ENCODE peak calls at places on chromosomes 4 and X, in five cellular contexts. X, E, C, Z and J are unnamed samples. For H3K4me1, the result is how much of the 10 kb centered on the place peaks cover.

GRCh38 chrX:10649286-10649685 is 28.9 kb upstream of the MID1 start:
- DNase-seq in Z (no peak), E (no peak), X (no peak), C (no peak), J (no peak)

GRCh38 chrX:134693644-134694043 is 35.4 kb upstream of the PLAC1 start:
- DNase-seq in X (no peak), C (no peak), Z (no peak), E (no peak), J (no peak)

GRCh38 chr4:124070688-124071484 is 641.6 kb downstream of the ANKRD50 start:
- DNase-seq in Z (no peak), X (no peak), E (no peak), C (no peak), J (no peak)

GRCh38 chr4:139986108-139986507 is 167.9 kb downstream of the MAML3 start:
- DNase-seq in E (no peak), X (no peak), C (no peak), Z (no peak), J (no peak)

GRCh38 chrX:11462648-11463047 is 169.4 kb downstream of the AMELX start:
- DNase-seq in C (no peak), X (no peak), Z (no peak), E (no peak), J (no peak)

GRCh38 chr4:138644322-138644721 is 371.3 kb upstream of the NOCT start:
- DNase-seq in C (no peak), X (no peak), Z (no peak), E (no peak), J (no peak)

GRCh38 chr4:156362581-156362980 is 408.9 kb upstream of the CTSO start:
- DNase-seq in C (no peak), Z (no peak), X (no peak), E (no peak), J (no peak)

GRCh38 chr4:122765702-122766352 is 33.3 kb downstream of the BBS12 start:
- DNase-seq in X (no peak), Z (no peak), E (no peak), C (no peak), J (peak)

GRCh38 chrX:56503941-56504673 is 59.3 kb upstream of the UBQLN2 start:
- DNase-seq in Z (no peak), X (no peak), C (no peak), E (no peak), J (no peak)

GRCh38 chr4:47031713-47032404 is 492 bp downstream of the GABRB1 start:
- DNase-seq in C (peak), X (no peak), E (no peak), Z (no peak), J (no peak)

GRCh38 chr4:3331511-3332394 is 38.9 kb downstream of the RGS12 start:
- DNase-seq in X (peak), E (no peak), Z (no peak), C (no peak), J (no peak)

GRCh38 chrX:1009771-1010170 is 202.7 kb downstream of the CRLF2 start:
- DNase-seq in X (no peak), Z (no peak), E (no peak), C (no peak), J (no peak)

GRCh38 chrX:106728337-106728736 is 1.8 kb downstream of the RNF128 start:
- DNase-seq in E (no peak), X (no peak), Z (no peak), C (no peak), J (no peak)

GRCh38 chrX:150035531-150035930 is 97.2 kb upstream of the EOLA2 start:
- DNase-seq in Z (no peak), X (no peak), C (no peak), E (no peak), J (no peak)

GRCh38 chrX:132491191-132491590 is 2.4 kb upstream of the MBNL3 start:
- DNase-seq in E (peak), C (peak), X (no peak), Z (no peak), J (no peak)

GRCh38 chr4:188412499-188412898 is 273.3 kb downstream of the TRIML1 start:
- DNase-seq in X (no peak), E (no peak), Z (no peak), C (no peak), J (no peak)

GRCh38 chr4:109325698-109326097 is 23.2 kb upstream of the COL25A1 start:
- DNase-seq in C (no peak), X (no peak), E (no peak), Z (no peak), J (no peak)

GRCh38 chr4:97317691-97318090 is 825.6 kb downstream of the STPG2 start:
- DNase-seq in X (no peak), Z (no peak), C (no peak), E (no peak), J (no peak)

GRCh38 chr4:87037921-87038320 is 103.1 kb downstream of the AFF1 start:
- DNase-seq in Z (no peak), E (no peak), C (no peak), X (no peak), J (no peak)
- H3K4me1 ChIP-seq in Z (under half), E (half or more), C (under half), X (under half), J (under half)

GRCh38 chrX:34654939-34655338 is 2.1 kb downstream of the TMEM47 start:
- DNase-seq in Z (no peak), E (no peak), C (no peak), X (no peak), J (peak)

GRCh38 chrX:34656842-34657780 is at the start of gene TMEM47:
- DNase-seq in X (peak), C (peak), E (peak), Z (peak), J (peak)

GRCh38 chrX:34656467-34656841 is 631 bp downstream of the TMEM47 start:
- DNase-seq in C (no peak), E (no peak), X (peak), Z (peak), J (no peak)

GRCh38 chrX:34653811-34654210 is 3.3 kb downstream of the TMEM47 start:
- DNase-seq in Z (no peak), C (no peak), E (no peak), X (no peak), J (no peak)

GRCh38 chrX:34655496-34656258 is 1.4 kb downstream of the TMEM47 start:
- DNase-seq in X (no peak), C (no peak), Z (peak), E (no peak), J (peak)
- H3K27ac ChIP-seq in X (peak), C (no peak), Z (peak), E (peak), J (peak)

GRCh38 chr4:85455942-85456341 is 19.0 kb upstream of the ARHGAP24 start:
- DNase-seq in X (no peak), C (no peak), E (no peak), Z (no peak), J (no peak)
- H3K4me1 ChIP-seq in X (under half), C (under half), E (under half), Z (under half), J (under half)

GRCh38 chr4:164977243-164978164 is at the start of gene TRIM61:
- DNase-seq in C (peak), X (no peak), Z (peak), E (no peak), J (no peak)
- H3K27ac ChIP-seq in C (no peak), X (peak), Z (no peak), E (no peak), J (no peak)